ENCODE peak calls at places on chromosomes 11 and 22, in four cellular contexts. E is fibroblast of lung, B is brain microvascular endothelial cell, I is GM12865. G is an unnamed sample.

GRCh38 chr11:17822021-17822781 is 87.6 kb downstream of the KCNC1 start:
- DNase-seq in E (peak), B (peak), I (no peak), G (peak)

GRCh38 chr11:35418847-35419712 is at the start of gene SLC1A2:
- DNase-seq in E (no peak), B (no peak), I (no peak), G (peak)

GRCh38 chr11:17722000-17722643 is 2.8 kb downstream of the MYOD1 start:
- DNase-seq in E (peak), B (no peak), I (no peak), G (peak)

GRCh38 chr11:44376423-44376822 is 66.5 kb upstream of the ALX4 start:
- DNase-seq in E (no peak), B (no peak), I (peak), G (no peak)

GRCh38 chr11:99244613-99245012 is 223.9 kb downstream of the CNTN5 start:
- DNase-seq in E (no peak), B (peak), I (no peak), G (no peak)

GRCh38 chr11:69233761-69234136 is 60.2 kb upstream of the MYEOV start:
- DNase-seq in E (no peak), B (no peak), I (no peak), G (no peak)

GRCh38 chr11:94924074-94925031 is 49.0 kb downstream of the CWC15 start:
- DNase-seq in E (peak), B (no peak), I (no peak), G (no peak)

GRCh38 chr22:26273011-26273675 is 103.9 kb downstream of the SEZ6L start:
- DNase-seq in E (no peak), B (no peak), I (no peak), G (no peak)

GRCh38 chr11:79950172-79950571 is 509.3 kb upstream of the TENM4 start:
- DNase-seq in E (no peak), B (no peak), I (no peak), G (no peak)

GRCh38 chr11:93603671-93604070 is 57.8 kb upstream of the CEP295 start:
- DNase-seq in E (no peak), B (no peak), I (no peak), G (no peak)

GRCh38 chr22:19041403-19042074 is 80.7 kb downstream of the DGCR2 start:
- DNase-seq in E (no peak), B (no peak), I (no peak), G (no peak)

GRCh38 chr11:58577441-58578135 is 1.3 kb upstream of the ZFP91 start:
- DNase-seq in E (peak), B (peak), I (peak), G (peak)

GRCh38 chr11:38460901-38461300 is 1862.9 kb upstream of the RAG2 start:
- DNase-seq in E (peak), B (peak), I (no peak), G (peak)

GRCh38 chr11:47433157-47433556 is 6.9 kb upstream of the PSMC3 start:
- DNase-seq in E (no peak), B (no peak), I (no peak), G (no peak)

GRCh38 chr11:105923814-105924213 is 98.2 kb downstream of the MSANTD4 start:
- DNase-seq in E (peak), B (peak), I (no peak), G (peak)

GRCh38 chr11:77471520-77472234 is 2.2 kb downstream of the PAK1 start:
- DNase-seq in E (peak), B (no peak), I (peak), G (no peak)
- TF ChIP-seq CTCF in E (peak), B (peak), I (no peak), G (no peak)

DNA sequence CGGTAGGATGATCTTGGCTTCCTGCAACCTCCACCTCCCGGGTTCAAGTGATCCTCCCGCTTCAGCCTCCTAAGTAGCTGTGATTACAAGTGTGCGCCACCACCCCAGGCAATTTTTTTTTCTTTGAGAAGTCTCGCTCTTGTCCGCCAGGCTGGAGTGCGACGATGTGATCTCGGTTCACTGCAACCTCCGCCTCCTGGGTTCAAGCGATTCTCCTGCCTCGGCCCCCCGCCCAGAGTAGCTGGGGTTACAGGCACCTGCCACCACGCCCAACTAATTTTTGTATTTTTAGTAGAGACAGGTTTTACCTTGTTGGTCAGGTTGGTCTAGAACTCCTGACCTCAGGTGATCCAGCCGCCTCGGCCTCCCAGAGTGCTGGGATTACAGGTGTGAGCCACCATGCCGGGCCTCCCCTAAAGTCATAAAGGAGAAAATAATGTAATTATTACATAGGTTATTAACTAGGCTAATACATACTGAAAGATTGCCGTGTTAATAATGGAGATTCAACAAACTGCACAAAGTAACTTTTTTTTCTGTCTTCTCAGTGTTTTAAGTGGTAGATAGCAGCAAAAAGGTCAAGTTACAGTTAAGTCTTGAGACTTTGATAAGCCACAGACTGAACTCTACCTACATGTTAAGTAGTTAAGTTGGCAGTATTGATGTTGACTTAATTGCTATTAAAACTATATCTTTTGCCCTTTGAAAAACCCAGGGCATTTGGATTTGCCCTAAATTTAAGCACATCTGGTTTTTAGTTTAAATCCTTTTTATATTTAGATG is 3.9 kb downstream of the CAPRIN1 start:
- DNase-seq in E (no peak), B (no peak), I (no peak), G (no peak)
- H3K4me3 ChIP-seq in E (peak), B (no peak), I (peak), G (no peak)

GRCh38 chr11:76248210-76248609 is 41.9 kb upstream of the WNT11 start:
- DNase-seq in E (no peak), B (no peak), I (peak), G (peak)
- TF ChIP-seq CTCF in E (peak), B (peak), I (peak), G (peak)

DNA sequence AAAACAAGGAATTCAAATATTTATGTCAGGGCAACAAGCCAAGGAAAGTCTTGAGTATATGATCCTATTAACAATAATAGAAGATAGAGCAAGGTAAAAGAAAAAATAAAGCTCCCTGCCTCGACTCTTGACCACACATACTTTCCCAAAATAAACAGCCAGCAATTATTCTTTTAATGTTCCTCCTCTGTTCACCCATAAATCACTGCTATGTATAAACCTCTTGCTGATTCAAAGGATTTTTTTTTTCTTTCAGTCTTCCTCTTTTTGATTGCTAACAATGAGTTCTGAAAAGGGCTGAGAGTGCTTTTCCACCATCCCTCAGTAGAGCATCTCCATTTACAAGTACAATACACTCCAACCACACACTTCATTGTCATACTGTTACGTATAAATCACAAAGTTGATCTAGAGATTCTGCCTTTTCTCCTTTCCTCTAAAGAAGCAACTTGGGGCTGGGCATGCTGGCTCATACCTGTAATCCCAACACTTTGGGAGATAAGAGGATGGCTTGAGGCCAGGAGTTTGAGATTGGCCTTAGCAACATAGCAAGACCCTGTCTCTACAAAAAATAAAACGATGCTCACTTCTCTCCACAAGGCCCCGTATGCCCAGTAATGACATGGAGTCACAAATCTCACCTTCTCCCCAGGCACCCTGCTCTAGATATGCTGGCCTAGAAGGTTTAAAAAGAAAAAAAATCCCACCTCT is 24.0 kb downstream of the RAB30 start:
- DNase-seq in E (peak), B (no peak), I (no peak), G (peak)
- H3K4me3 ChIP-seq in E (no peak), B (no peak), I (no peak), G (no peak)

DNA sequence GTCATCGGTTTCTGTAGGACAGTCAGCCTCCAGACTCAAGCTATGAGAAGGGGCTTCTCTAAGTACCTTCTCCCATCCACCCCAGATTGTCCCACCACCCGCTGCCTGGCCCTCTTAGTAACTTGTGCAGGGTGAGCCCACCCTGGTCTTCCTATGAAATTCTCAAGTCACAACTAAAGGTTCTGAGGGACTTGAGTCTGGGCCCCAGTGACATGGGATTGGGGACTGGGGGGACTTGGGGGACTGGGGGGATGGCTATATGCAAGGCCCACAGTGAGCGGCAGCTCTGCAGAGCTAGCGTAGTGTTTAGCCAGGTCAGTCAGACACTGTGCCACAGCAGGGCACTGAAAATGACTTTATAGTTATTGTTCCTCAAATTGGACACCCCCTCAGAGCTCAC is 622.3 kb upstream of the CADM1 start:
- DNase-seq in E (no peak), B (no peak), I (no peak), G (no peak)
- TF ChIP-seq CTCF in E (no peak), B (no peak), I (no peak), G (no peak)

GRCh38 chr22:40594924-40595323 is 41.6 kb downstream of the MRTFA start:
- DNase-seq in E (no peak), B (no peak), I (no peak), G (peak)
- H3K4me3 ChIP-seq in E (no peak), B (no peak), I (peak), G (no peak)

GRCh38 chr11:10323793-10324170 is 18.9 kb downstream of the ADM start:
- DNase-seq in E (peak), B (peak), I (no peak), G (peak)

GRCh38 chr11:10322401-10322800 is 17.5 kb downstream of the ADM start:
- DNase-seq in E (no peak), B (no peak), I (no peak), G (no peak)

GRCh38 chr11:10325398-10326079 is 20.7 kb downstream of the ADM start:
- DNase-seq in E (peak), B (peak), I (no peak), G (peak)

GRCh38 chr11:10324474-10324873 is 19.6 kb downstream of the ADM start:
- DNase-seq in E (peak), B (no peak), I (no peak), G (peak)

DNA sequence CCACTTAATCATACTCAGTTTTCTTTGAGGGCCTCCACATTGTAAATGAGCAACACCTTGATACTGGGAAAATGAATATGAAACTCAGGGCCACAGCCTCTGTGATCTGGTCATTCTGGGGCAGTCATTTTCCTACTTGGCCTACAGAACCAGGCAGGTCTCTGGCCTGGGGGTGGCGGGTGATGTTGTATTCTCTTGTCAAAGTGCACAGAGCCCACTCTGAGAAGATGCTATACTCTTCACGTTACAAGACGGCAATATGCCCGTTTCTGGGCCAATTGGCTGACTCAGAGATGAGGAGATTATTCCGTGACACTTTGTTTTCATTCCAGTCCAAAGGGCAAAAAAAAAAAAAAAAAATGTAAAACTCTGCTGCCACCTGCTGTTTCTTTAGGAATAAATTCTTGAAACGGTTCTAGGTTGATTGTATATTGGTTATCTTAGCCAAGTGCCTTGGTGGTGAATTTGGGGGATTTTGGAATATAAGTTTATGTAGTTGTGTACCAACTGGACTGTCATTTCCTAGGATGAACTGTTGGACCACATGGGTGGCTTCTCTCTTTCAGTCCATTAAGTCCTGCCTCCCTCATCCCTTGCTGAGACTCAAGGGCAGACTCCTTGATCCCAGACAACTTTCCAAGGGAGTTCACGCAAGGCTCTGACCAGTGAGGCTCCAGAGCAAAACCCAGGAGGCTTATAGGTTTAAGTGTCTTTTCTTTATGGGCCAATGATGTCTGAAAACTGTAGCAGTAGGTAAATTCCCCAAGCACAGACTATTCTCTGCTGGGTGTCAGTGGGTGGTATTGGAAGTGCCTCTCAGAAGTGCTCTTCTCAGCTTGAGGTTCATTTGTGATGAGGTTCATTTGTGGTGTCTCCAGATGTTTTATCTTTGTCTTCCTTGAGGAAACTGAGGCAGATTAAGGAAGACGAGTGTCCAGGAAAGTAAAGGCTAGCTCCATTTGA is 18.2 kb downstream of the ADM start:
- DNase-seq in E (peak), B (peak), I (peak), G (peak)
- TF ChIP-seq CTCF in E (peak), B (peak), I (peak), G (peak)

GRCh38 chr22:38707984-38708383 is 2.2 kb downstream of the GTPBP1 start:
- DNase-seq in E (no peak), B (no peak), I (no peak), G (no peak)
- H3K4me3 ChIP-seq in E (no peak), B (no peak), I (peak), G (no peak)

DNA sequence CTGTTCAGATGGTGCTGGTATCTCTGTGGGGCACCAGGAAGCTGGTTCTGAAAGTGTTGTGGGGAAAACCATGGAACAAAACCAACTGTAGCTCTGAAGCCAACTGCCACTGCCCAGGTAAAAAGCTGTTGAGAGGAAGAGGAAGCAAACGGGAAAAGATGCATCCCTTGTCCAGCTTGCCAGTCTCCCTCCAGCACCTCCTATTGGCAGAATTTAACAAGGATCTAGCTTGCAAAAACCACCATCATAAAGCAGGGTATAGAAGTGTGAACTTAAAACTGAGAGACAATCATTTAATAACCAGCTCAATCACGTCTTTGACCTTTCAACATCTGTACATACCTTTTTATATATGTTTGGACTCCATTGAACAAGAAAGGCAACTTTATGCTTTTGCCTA is 4.5 kb downstream of the PATE1 start:
- DNase-seq in E (no peak), B (no peak), I (no peak), G (no peak)
- TF ChIP-seq CTCF in E (no peak), B (no peak), I (no peak), G (no peak)

DNA sequence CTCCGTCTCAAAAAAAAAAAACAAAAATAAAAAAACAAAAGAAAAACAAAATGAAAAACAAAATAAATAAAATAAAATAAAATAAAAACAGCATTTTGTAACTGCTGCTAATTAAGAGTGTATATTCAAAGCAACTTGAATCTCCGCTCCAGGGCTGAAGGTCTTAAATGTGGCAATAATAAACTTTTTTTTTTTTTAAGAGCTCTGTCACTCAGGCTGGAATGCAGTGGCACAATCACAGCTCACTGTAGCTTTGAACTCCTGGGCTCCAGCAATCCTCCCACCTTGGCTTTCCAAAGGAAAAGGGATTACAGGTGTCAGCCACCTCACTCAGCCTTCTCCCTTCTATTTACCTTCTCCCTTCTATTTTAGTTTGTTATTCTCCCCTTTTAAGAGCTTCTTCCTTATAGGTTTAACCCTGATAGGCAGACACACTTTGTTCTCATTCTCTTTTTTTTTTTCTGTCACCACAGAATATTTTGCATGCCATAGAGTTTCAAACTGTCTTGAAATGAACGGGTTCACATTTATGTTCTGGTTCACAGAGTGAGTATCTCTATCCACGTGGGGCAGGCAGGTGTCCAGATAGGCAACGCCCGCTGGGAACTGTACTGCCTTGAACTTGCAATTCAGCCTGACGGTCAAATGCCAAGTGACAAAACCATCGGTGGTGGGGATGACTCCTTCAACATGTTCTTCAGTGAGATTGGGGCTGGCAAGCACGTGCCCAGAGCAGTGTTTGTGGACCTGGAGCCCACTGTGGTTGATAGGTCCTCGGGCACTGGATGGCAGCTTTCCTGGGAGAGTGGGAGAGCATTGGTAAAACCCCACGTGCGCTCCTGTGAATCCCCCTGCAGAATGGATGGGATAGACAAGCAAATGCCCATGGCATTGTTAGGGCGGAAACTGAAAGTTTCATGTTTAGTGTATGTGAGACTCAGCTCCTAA is 19.4 kb downstream of the LRRC74B start:
- DNase-seq in E (no peak), B (no peak), I (no peak), G (no peak)
- H3K4me3 ChIP-seq in E (no peak), B (no peak), I (no peak), G (no peak)

G was measured in cardiac fibroblast.